ENCODE peak calls at places on chromosome 21, in eight cellular contexts. S is activated CD4-positive, alpha-beta T cell treated with anti-CD3 and anti-CD28 coated beads for 36 hours; P is naive thymus-derived CD8-positive, alpha-beta T cell; V is sciatic nerve; Y is left colon; C is CD8-positive, alpha-beta T cell; K is HepG2; F is stimulated activated naive CD8-positive, alpha-beta T cell treated with anti-CD3 and anti-CD28 coated beads, Interleukin-15, Interleukin-2, amounts not matched to agents 100 U/mL and 50 U/mL, for 24 hours. M is an unnamed sample.

GRCh38 chr21:38820471-38821239 is 14.9 kb downstream of the ETS2 start:
- ATAC-seq in S (no peak), P (no peak), V (no peak), Y (peak; percentile 25), C (no peak), K (no peak), F (no peak), M (no peak)

GRCh38 chr21:14943636-14944035 is 121.2 kb downstream of the NRIP1 start:
- ATAC-seq in S (no peak), P (no peak), V (no peak), Y (no peak), C (no peak), K (peak; percentile 39), F (no peak), M (no peak)

GRCh38 chr21:42315296-42315891 is at the start of gene TFF3:
- ATAC-seq in S (no peak), P (no peak), V (peak; percentile 88), Y (peak; percentile 43), C (no peak), K (peak; percentile 85), F (no peak), M (no peak)

GRCh38 chr21:37631319-37632117 is 264.9 kb downstream of the DYRK1A start:
- ATAC-seq in S (peak; percentile 23), P (no peak), V (no peak), Y (no peak), C (no peak), K (no peak), F (peak; percentile 69), M (peak; percentile 74)

GRCh38 chr21:31347435-31348032 is 3.5 kb upstream of the TIAM1 start:
- ATAC-seq in S (no peak), P (no peak), V (no peak), Y (no peak), C (no peak), K (peak; percentile 74), F (no peak), M (no peak)

GRCh38 chr21:15797577-15798363 is 68.0 kb downstream of the USP25 start:
- ATAC-seq in S (no peak), P (no peak), V (no peak), Y (peak; percentile 40), C (no peak), K (no peak), F (no peak), M (peak; percentile 47)

GRCh38 chr21:34513109-34513675 is 1.2 kb upstream of the KCNE1 start:
- ATAC-seq in S (no peak), P (no peak), V (no peak), Y (no peak), C (no peak), K (no peak), F (no peak), M (no peak)

GRCh38 chr21:38577887-38578286 is 79.6 kb upstream of the ERG start:
- ATAC-seq in S (no peak), P (no peak), V (no peak), Y (no peak), C (no peak), K (peak; percentile 29), F (no peak), M (no peak)

GRCh38 chr21:46255758-46256337 is 27.3 kb upstream of the LSS start:
- ATAC-seq in S (no peak), P (no peak), V (no peak), Y (peak; percentile 11), C (no peak), K (no peak), F (no peak), M (no peak)

GRCh38 chr21:41673596-41674335 is 93.1 kb downstream of the RIPK4 start:
- ATAC-seq in S (no peak), P (no peak), V (no peak), Y (no peak), C (no peak), K (no peak), F (no peak), M (no peak)

GRCh38 chr21:35343046-35343816 is 294.1 kb upstream of the RUNX1 start:
- ATAC-seq in S (peak; percentile 83), P (no peak), V (no peak), Y (no peak), C (no peak), K (no peak), F (peak; percentile 85), M (peak; percentile 80)

GRCh38 chr21:41321908-41322495 is 5.4 kb downstream of the FAM3B start:
- ATAC-seq in S (no peak), P (no peak), V (no peak), Y (no peak), C (no peak), K (peak; percentile 33), F (no peak), M (no peak)

GRCh38 chr21:26717146-26717739 is 128.0 kb downstream of the ADAMTS1 start:
- ATAC-seq in S (no peak), P (no peak), V (no peak), Y (no peak), C (no peak), K (no peak), F (no peak), M (no peak)

GRCh38 chr21:17848228-17848627 is 29.1 kb upstream of the C21orf91 start:
- ATAC-seq in S (peak; percentile 69), P (no peak), V (peak; percentile 87), Y (no peak), C (no peak), K (no peak), F (no peak), M (peak; percentile 90)

GRCh38 chr21:32732544-32732943 is 4.7 kb upstream of the SYNJ1 start:
- ATAC-seq in S (no peak), P (no peak), V (no peak), Y (no peak), C (no peak), K (no peak), F (no peak), M (no peak)

GRCh38 chr21:15842565-15842880 is 112.7 kb downstream of the USP25 start:
- ATAC-seq in S (no peak), P (no peak), V (no peak), Y (no peak), C (no peak), K (no peak), F (no peak), M (no peak)

M was measured in activated T-helper 17 cell treated with anti-CD3 and anti-CD28 coated beads, Interleukin-2, amount 50 U/mL, for 72 hours.